ENCODE peak calls at places on chromosomes 13 and 19, in six cellular contexts. L is activated CD8-positive, alpha-beta T cell treated with anti-CD3 and anti-CD28 coated beads, Interleukin-2, amount 10 ng/mL, durations not matched to agents 7 days and 5 days; M is upper lobe of right lung; G is activated naive CD8-positive, alpha-beta T cell treated with anti-CD3 and anti-CD28 coated beads, Interleukin-2, amount 10 ng/mL, durations not matched to agents 7 days and 5 days; T is left lobe of liver; E is left lung. U is an unnamed sample.

GRCh38 chr13:41960700-41961697 is at the start of gene VWA8:
- ATAC-seq in L (peak; percentile 97), M (peak; percentile 99), G (peak; percentile 99), T (peak; percentile 90), E (peak; percentile 97), U (peak; percentile 93)

GRCh38 chr19:5823579-5824281 is 15.8 kb downstream of the FUT6 start:
- ATAC-seq in L (no peak), M (no peak), G (no peak), T (peak; percentile 37), E (no peak), U (no peak)

GRCh38 chr13:92320323-92320722 is 906.3 kb upstream of the GPC6 start:
- ATAC-seq in L (no peak), M (no peak), G (no peak), T (no peak), E (no peak), U (no peak)

GRCh38 chr19:49155005-49155826 is at the start of gene HRC:
- ATAC-seq in L (no peak), M (no peak), G (no peak), T (no peak), E (no peak), U (no peak)

GRCh38 chr13:60329221-60329983 is 67.6 kb upstream of the TDRD3 start:
- ATAC-seq in L (no peak), M (peak; percentile 93), G (no peak), T (peak; percentile 17), E (peak; percentile 94), U (no peak)

GRCh38 chr19:1173845-1174809 is at the start of gene SBNO2:
- ATAC-seq in L (peak; percentile 87), M (peak; percentile 86), G (peak; percentile 80), T (peak; percentile 76), E (peak; percentile 76), U (peak; percentile 81)

GRCh38 chr13:104008075-104008474 is 941.9 kb upstream of the SLC10A2 start:
- ATAC-seq in L (no peak), M (no peak), G (no peak), T (no peak), E (no peak), U (no peak)

GRCh38 chr19:49423985-49424303 is 703 bp upstream of the PTH2 start:
- ATAC-seq in L (peak; percentile 53), M (no peak), G (peak; percentile 32), T (no peak), E (no peak), U (no peak)

U was measured in gastroesophageal sphincter.